ENCODE peak calls at places on chromosomes 3 and 15, in seven cellular contexts. One of them, this sample, is unnamed.
A peak's percentile ranks its signal among the peaks of the same experiment; 100 is the strongest.

GRCh38 chr3:57803647-57804081 is 47.6 kb downstream of the SLMAP start:
- DNase-seq in AG04450: peak; percentile 78
- DNase-seq in thoracic aorta: peak; percentile 15
- DNase-seq in PC-3: peak; percentile 97
- DNase-seq in suprapubic skin: no peak
- DNase-seq in lung: peak; percentile 43
- DNase-seq in upper lobe of right lung: no peak
- DNase-seq in this sample: no peak

GRCh38 chr3:113910966-113911365 is 36.8 kb upstream of the ZDHHC23 start:
- DNase-seq in upper lobe of right lung: no peak
- DNase-seq in lung: no peak
- DNase-seq in thoracic aorta: no peak
- DNase-seq in AG04450: no peak
- DNase-seq in PC-3: no peak
- DNase-seq in suprapubic skin: no peak
- DNase-seq in this sample: no peak

GRCh38 chr3:150495563-150496168 is 50.6 kb downstream of the SERP1 start:
- DNase-seq in AG04450: peak; percentile 16
- DNase-seq in lung: no peak
- DNase-seq in suprapubic skin: no peak
- DNase-seq in PC-3: peak; percentile 85
- DNase-seq in thoracic aorta: no peak
- DNase-seq in upper lobe of right lung: no peak
- DNase-seq in this sample: no peak

GRCh38 chr3:29152379-29152778 is 128.5 kb upstream of the RBMS3 start:
- DNase-seq in PC-3: peak; percentile 39
- DNase-seq in thoracic aorta: no peak
- DNase-seq in AG04450: no peak
- DNase-seq in lung: no peak
- DNase-seq in upper lobe of right lung: no peak
- DNase-seq in suprapubic skin: no peak
- DNase-seq in this sample: no peak

GRCh38 chr3:138974467-138974866 is 27.4 kb downstream of the FOXL2NB start:
- DNase-seq in lung: no peak
- DNase-seq in AG04450: no peak
- DNase-seq in PC-3: peak; percentile 65
- DNase-seq in upper lobe of right lung: no peak
- DNase-seq in thoracic aorta: no peak
- DNase-seq in suprapubic skin: no peak
- DNase-seq in this sample: no peak

GRCh38 chr3:94990952-94991705 is 928.3 kb downstream of the NSUN3 start:
- DNase-seq in PC-3: no peak
- DNase-seq in thoracic aorta: no peak
- DNase-seq in lung: no peak
- DNase-seq in AG04450: no peak
- DNase-seq in suprapubic skin: no peak
- DNase-seq in upper lobe of right lung: no peak
- DNase-seq in this sample: no peak

GRCh38 chr3:108006077-108006675 is 84.7 kb downstream of the CD47 start:
- DNase-seq in PC-3: peak; percentile 51
- DNase-seq in thoracic aorta: no peak
- DNase-seq in AG04450: no peak
- DNase-seq in upper lobe of right lung: no peak
- DNase-seq in lung: peak; percentile 53
- DNase-seq in suprapubic skin: peak; percentile 63
- DNase-seq in this sample: no peak

GRCh38 chr15:34353627-34354026 is 10.5 kb downstream of the NUTM1 start:
- DNase-seq in thoracic aorta: no peak
- DNase-seq in suprapubic skin: no peak
- DNase-seq in lung: no peak
- DNase-seq in upper lobe of right lung: peak; percentile 16
- DNase-seq in PC-3: no peak
- DNase-seq in AG04450: no peak
- DNase-seq in this sample: no peak

GRCh38 chr15:60370804-60371700 is 26.7 kb downstream of the ANXA2 start:
- DNase-seq in PC-3: peak; percentile 97
- DNase-seq in AG04450: peak; percentile 94
- DNase-seq in thoracic aorta: peak; percentile 77
- DNase-seq in upper lobe of right lung: no peak
- DNase-seq in lung: peak; percentile 62
- DNase-seq in suprapubic skin: peak; percentile 88
- DNase-seq in this sample: peak; percentile 95

GRCh38 chr3:110741891-110742290 is 329.7 kb upstream of the NECTIN3 start:
- DNase-seq in PC-3: no peak
- DNase-seq in AG04450: no peak
- DNase-seq in upper lobe of right lung: no peak
- DNase-seq in suprapubic skin: no peak
- DNase-seq in thoracic aorta: no peak
- DNase-seq in lung: no peak
- DNase-seq in this sample: no peak

GRCh38 chr3:62201438-62202035 is 171.8 kb downstream of the FEZF2 start:
- DNase-seq in AG04450: no peak
- DNase-seq in PC-3: peak; percentile 56
- DNase-seq in thoracic aorta: no peak
- DNase-seq in upper lobe of right lung: no peak
- DNase-seq in suprapubic skin: no peak
- DNase-seq in lung: no peak
- DNase-seq in this sample: no peak

GRCh38 chr3:188294823-188295487 is 141.0 kb downstream of the LPP start:
- DNase-seq in upper lobe of right lung: no peak
- DNase-seq in PC-3: peak; percentile 94
- DNase-seq in suprapubic skin: no peak
- DNase-seq in AG04450: peak; percentile 79
- DNase-seq in lung: peak; percentile 47
- DNase-seq in thoracic aorta: no peak
- DNase-seq in this sample: no peak

GRCh38 chr15:74368121-74368520 is 675 bp upstream of the CYP11A1 start:
- DNase-seq in AG04450: no peak
- DNase-seq in thoracic aorta: no peak
- DNase-seq in suprapubic skin: peak; percentile 24
- DNase-seq in PC-3: no peak
- DNase-seq in upper lobe of right lung: no peak
- DNase-seq in lung: no peak
- DNase-seq in this sample: peak; percentile 59

GRCh38 chr15:48522911-48523310 is 122.6 kb downstream of the FBN1 start:
- DNase-seq in suprapubic skin: no peak
- DNase-seq in PC-3: no peak
- DNase-seq in thoracic aorta: no peak
- DNase-seq in AG04450: no peak
- DNase-seq in upper lobe of right lung: no peak
- DNase-seq in lung: no peak
- DNase-seq in this sample: no peak

GRCh38 chr3:132660056-132660744 is at the start of gene UBA5:
- DNase-seq in lung: peak; percentile 75
- DNase-seq in AG04450: no peak
- DNase-seq in upper lobe of right lung: peak; percentile 86
- DNase-seq in PC-3: peak; percentile 52
- DNase-seq in suprapubic skin: peak; percentile 76
- DNase-seq in thoracic aorta: no peak
- DNase-seq in this sample: peak; percentile 83

GRCh38 chr3:132659000-132659369 is 624 bp downstream of the ACAD11 start:
- DNase-seq in PC-3: no peak
- DNase-seq in thoracic aorta: no peak
- DNase-seq in lung: no peak
- DNase-seq in suprapubic skin: no peak
- DNase-seq in upper lobe of right lung: no peak
- DNase-seq in AG04450: no peak
- DNase-seq in this sample: no peak

GRCh38 chr3:132657869-132658747 is 1.5 kb downstream of the ACAD11 start:
- DNase-seq in lung: no peak
- DNase-seq in PC-3: no peak
- DNase-seq in AG04450: no peak
- DNase-seq in upper lobe of right lung: no peak
- DNase-seq in thoracic aorta: no peak
- DNase-seq in suprapubic skin: no peak
- DNase-seq in this sample: no peak

GRCh38 chr3:132660745-132661067 is 577 bp downstream of the UBA5 start:
- DNase-seq in suprapubic skin: no peak
- DNase-seq in lung: no peak
- DNase-seq in thoracic aorta: no peak
- DNase-seq in AG04450: no peak
- DNase-seq in upper lobe of right lung: no peak
- DNase-seq in PC-3: peak; percentile 15
- DNase-seq in this sample: no peak

DNA sequence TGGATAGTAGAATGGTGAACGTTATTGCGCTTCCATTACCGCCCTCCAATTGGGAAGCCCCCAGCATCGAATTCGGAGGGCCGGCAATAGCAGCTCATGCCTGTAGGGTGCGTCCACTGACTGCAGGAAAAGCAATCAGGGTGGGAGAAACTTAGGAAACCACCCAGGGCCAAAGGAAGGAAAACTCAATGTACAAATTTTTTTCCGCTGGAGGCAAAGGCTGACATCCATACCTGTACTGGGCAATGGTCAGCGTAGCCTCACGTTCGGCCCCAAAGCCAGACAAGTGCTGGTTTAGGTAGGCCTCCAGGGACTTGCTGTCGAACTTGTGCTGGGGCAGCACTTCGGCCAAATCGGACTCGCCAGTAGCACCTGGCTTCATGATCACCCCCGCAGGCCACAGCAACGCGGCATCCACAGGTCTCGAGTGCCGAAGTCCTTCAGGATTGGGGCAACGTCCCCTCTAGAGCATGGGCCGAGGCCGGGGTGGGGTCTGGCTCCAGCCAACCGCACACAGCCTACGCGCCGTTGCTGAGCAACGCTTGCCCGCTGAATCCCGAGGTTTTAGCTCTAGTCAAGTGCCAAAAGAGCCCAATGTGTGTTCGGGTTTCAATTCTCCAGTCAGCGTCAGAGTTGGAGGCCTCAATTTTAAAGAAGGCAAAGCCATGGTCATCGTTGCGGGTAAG is at the start of gene ACAD11:
- DNase-seq in PC-3: peak; percentile 52
- DNase-seq in suprapubic skin: peak; percentile 86
- DNase-seq in thoracic aorta: peak; percentile 37
- DNase-seq in AG04450: peak; percentile 15
- DNase-seq in lung: peak; percentile 82
- DNase-seq in upper lobe of right lung: peak; percentile 94
- DNase-seq in this sample: peak; percentile 89
- TF ChIP-seq CTCF in PC-3: peak; percentile 61
- TF ChIP-seq CTCF in suprapubic skin: peak; percentile 44
- TF ChIP-seq CTCF in thoracic aorta: peak; percentile 65
- TF ChIP-seq CTCF in AG04450: peak; percentile 76
- TF ChIP-seq CTCF in lung: peak; percentile 37
- TF ChIP-seq CTCF in upper lobe of right lung: peak; percentile 68
- TF ChIP-seq CTCF in this sample: peak; percentile 15

GRCh38 chr15:96330064-96330449 is 443 bp upstream of the NR2F2 start:
- DNase-seq in PC-3: peak; percentile 81
- DNase-seq in AG04450: no peak
- DNase-seq in suprapubic skin: peak; percentile 81
- DNase-seq in upper lobe of right lung: no peak
- DNase-seq in thoracic aorta: no peak
- DNase-seq in lung: no peak
- DNase-seq in this sample: peak; percentile 91

GRCh38 chr15:96331942-96332853 is 1.7 kb downstream of the NR2F2 start:
- DNase-seq in upper lobe of right lung: peak; percentile 80
- DNase-seq in thoracic aorta: no peak
- DNase-seq in AG04450: no peak
- DNase-seq in suprapubic skin: no peak
- DNase-seq in PC-3: peak; percentile 49
- DNase-seq in lung: no peak
- DNase-seq in this sample: peak; percentile 67

GRCh38 chr15:96332854-96333193 is 2.3 kb downstream of the NR2F2 start:
- DNase-seq in thoracic aorta: no peak
- DNase-seq in PC-3: peak; percentile 38
- DNase-seq in suprapubic skin: no peak
- DNase-seq in AG04450: no peak
- DNase-seq in lung: no peak
- DNase-seq in upper lobe of right lung: no peak
- DNase-seq in this sample: no peak

GRCh38 chr15:96330450-96331140 is at the start of gene NR2F2:
- DNase-seq in AG04450: peak; percentile 99
- DNase-seq in thoracic aorta: peak; percentile 83
- DNase-seq in suprapubic skin: peak; percentile 95
- DNase-seq in PC-3: peak; percentile 97
- DNase-seq in lung: peak; percentile 91
- DNase-seq in upper lobe of right lung: peak; percentile 97
- DNase-seq in this sample: peak; percentile 95

GRCh38 chr15:96331141-96331941 is 841 bp downstream of the NR2F2 start:
- DNase-seq in AG04450: no peak
- DNase-seq in PC-3: peak; percentile 31
- DNase-seq in upper lobe of right lung: peak; percentile 68
- DNase-seq in thoracic aorta: no peak
- DNase-seq in lung: no peak
- DNase-seq in suprapubic skin: no peak
- DNase-seq in this sample: peak; percentile 69
- H3K4me3 ChIP-seq in AG04450: peak overlapping the region; percentile 75
- H3K4me3 ChIP-seq in PC-3: peak overlapping the region; percentile 89
- H3K4me3 ChIP-seq in upper lobe of right lung: peak overlapping the region; percentile 65
- H3K4me3 ChIP-seq in thoracic aorta: peak overlapping the region; percentile 93
- H3K4me3 ChIP-seq in lung: peak overlapping the region; percentile 70
- H3K4me3 ChIP-seq in suprapubic skin: peak overlapping the region; percentile 71
- H3K4me3 ChIP-seq in this sample: peak overlapping the region; percentile 94

DNA sequence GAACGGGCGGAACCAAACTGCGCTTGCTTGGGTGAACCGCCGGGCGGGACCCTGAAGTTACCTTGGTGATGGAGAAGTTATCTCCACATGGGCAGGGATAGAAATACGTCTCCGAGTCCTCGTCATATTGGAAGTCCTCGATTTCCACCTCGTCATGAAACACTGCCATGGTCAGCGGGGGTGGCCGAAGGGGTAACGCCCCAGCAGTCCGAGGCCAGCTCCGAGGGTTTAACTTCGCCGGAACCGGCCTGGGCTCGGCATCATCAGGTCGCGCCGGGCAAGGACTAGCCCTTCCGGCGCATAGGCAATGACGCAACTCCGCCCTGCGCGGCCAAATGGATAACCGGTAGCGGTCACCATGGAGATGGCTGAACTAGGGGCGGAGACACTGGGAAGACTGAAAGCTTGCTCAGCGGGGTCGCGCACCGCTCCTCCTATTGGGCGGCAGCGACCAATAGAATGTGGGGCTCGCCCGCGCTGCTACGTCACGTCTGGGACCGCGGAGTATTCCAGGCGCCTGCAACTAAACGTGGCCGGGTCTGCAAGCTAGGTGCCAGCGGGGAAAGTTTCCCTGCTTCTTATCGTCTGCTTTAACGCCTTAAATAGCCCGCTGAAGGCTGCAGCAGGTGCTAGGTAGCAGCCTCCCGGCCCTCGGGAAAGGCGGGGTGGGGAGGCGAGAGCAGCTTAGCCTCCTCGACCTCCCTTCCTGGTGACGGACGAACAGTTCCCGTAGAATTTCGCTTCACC is at the start of the genes DPH3 and OXNAD1:
- DNase-seq in suprapubic skin: peak; percentile 100
- DNase-seq in PC-3: peak; percentile 100
- DNase-seq in lung: peak; percentile 100
- DNase-seq in AG04450: peak; percentile 99
- DNase-seq in thoracic aorta: peak; percentile 99
- DNase-seq in upper lobe of right lung: peak; percentile 100
- DNase-seq in this sample: peak; percentile 100
- TF ChIP-seq CTCF in suprapubic skin: peak; percentile 1
- TF ChIP-seq CTCF in PC-3: no peak
- TF ChIP-seq CTCF in lung: no peak
- TF ChIP-seq CTCF in AG04450: peak; percentile 7
- TF ChIP-seq CTCF in thoracic aorta: peak; percentile 40
- TF ChIP-seq CTCF in upper lobe of right lung: no peak
- TF ChIP-seq CTCF in this sample: no peak

DNA sequence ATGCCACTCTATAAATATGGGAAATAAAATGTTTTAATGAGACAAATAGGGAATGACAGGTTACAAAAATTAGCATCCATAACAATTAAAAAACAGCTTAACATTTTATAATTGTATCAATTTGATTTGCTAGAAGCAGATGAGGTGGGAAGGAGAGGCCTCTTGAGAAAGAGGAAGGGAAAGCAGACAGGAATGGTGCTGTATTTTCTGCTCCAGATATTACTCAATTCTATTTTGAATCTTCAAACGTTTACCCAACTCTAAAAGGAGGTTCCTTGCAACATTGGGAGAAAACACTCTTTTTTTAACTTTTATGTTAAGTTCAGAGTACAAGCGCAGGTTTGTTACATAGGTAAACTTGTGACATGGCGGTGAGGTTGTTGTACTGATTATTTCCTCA is 44.9 kb upstream of the ALDH1A3 start:
- DNase-seq in AG04450: no peak
- DNase-seq in upper lobe of right lung: no peak
- DNase-seq in thoracic aorta: no peak
- DNase-seq in suprapubic skin: no peak
- DNase-seq in PC-3: no peak
- DNase-seq in lung: no peak
- DNase-seq in this sample: no peak
- H3K4me3 ChIP-seq in AG04450: no peak overlapping the region
- H3K4me3 ChIP-seq in upper lobe of right lung: no peak overlapping the region
- H3K4me3 ChIP-seq in thoracic aorta: no peak overlapping the region
- H3K4me3 ChIP-seq in suprapubic skin: no peak overlapping the region
- H3K4me3 ChIP-seq in PC-3: no peak overlapping the region
- H3K4me3 ChIP-seq in lung: no peak overlapping the region
- H3K4me3 ChIP-seq in this sample: no peak overlapping the region

This sample was measured in coronary artery.